ENCODE peak calls at places on chromosomes 11 and 22, in ten cellular contexts. One of them, this sample, is unnamed.

GRCh38 chr11:20197881-20198280 is 37.6 kb upstream of the DBX1 start:
- DNase-seq in iPS DF 6.9: no peak
- DNase-seq in amniotic stem cell: no peak
- DNase-seq in activated effector memory CD4-positive, alpha-beta T cell treated with Interleukin-2 at 50 U/mL for 16 hours: no peak
- DNase-seq in GM10248: no peak
- DNase-seq in stimulated activated CD4-positive, alpha-beta T cell treated with anti-CD3 and anti-CD28 coated beads, TNF-alpha, amount 100 ng/mL, for 4 hours: no peak
- DNase-seq in globus pallidus: no peak
- DNase-seq in IMR-90: no peak
- DNase-seq in activated naive CD8-positive, alpha-beta T cell treated with anti-CD3 and anti-CD28 coated beads, Interleukin-2, amount 50 U/mL, for 16 hours: no peak
- DNase-seq in amygdala: no peak
- DNase-seq in this sample: no peak

GRCh38 chr11:94958118-94958517 is 15.2 kb downstream of the CWC15 start:
- DNase-seq in iPS DF 6.9: no peak
- DNase-seq in amniotic stem cell: no peak
- DNase-seq in activated effector memory CD4-positive, alpha-beta T cell treated with Interleukin-2 at 50 U/mL for 16 hours: no peak
- DNase-seq in GM10248: no peak
- DNase-seq in stimulated activated CD4-positive, alpha-beta T cell treated with anti-CD3 and anti-CD28 coated beads, TNF-alpha, amount 100 ng/mL, for 4 hours: no peak
- DNase-seq in globus pallidus: no peak
- DNase-seq in IMR-90: peak; percentile 66
- DNase-seq in activated naive CD8-positive, alpha-beta T cell treated with anti-CD3 and anti-CD28 coated beads, Interleukin-2, amount 50 U/mL, for 16 hours: no peak
- DNase-seq in amygdala: no peak
- DNase-seq in this sample: peak; percentile 47

GRCh38 chr22:44384981-44385610 is 72.3 kb upstream of the SHISAL1 start:
- DNase-seq in iPS DF 6.9: no peak
- DNase-seq in amniotic stem cell: no peak
- DNase-seq in activated effector memory CD4-positive, alpha-beta T cell treated with Interleukin-2 at 50 U/mL for 16 hours: no peak
- DNase-seq in GM10248: no peak
- DNase-seq in stimulated activated CD4-positive, alpha-beta T cell treated with anti-CD3 and anti-CD28 coated beads, TNF-alpha, amount 100 ng/mL, for 4 hours: no peak
- DNase-seq in globus pallidus: no peak
- DNase-seq in IMR-90: no peak
- DNase-seq in activated naive CD8-positive, alpha-beta T cell treated with anti-CD3 and anti-CD28 coated beads, Interleukin-2, amount 50 U/mL, for 16 hours: no peak
- DNase-seq in amygdala: no peak
- DNase-seq in this sample: no peak

GRCh38 chr11:60946601-60947265 is 5.2 kb downstream of the SLC15A3 start:
- DNase-seq in iPS DF 6.9: no peak
- DNase-seq in amniotic stem cell: no peak
- DNase-seq in activated effector memory CD4-positive, alpha-beta T cell treated with Interleukin-2 at 50 U/mL for 16 hours: no peak
- DNase-seq in GM10248: no peak
- DNase-seq in stimulated activated CD4-positive, alpha-beta T cell treated with anti-CD3 and anti-CD28 coated beads, TNF-alpha, amount 100 ng/mL, for 4 hours: no peak
- DNase-seq in globus pallidus: no peak
- DNase-seq in IMR-90: no peak
- DNase-seq in activated naive CD8-positive, alpha-beta T cell treated with anti-CD3 and anti-CD28 coated beads, Interleukin-2, amount 50 U/mL, for 16 hours: no peak
- DNase-seq in amygdala: no peak
- DNase-seq in this sample: no peak

GRCh38 chr11:122317337-122317736 is 201.3 kb upstream of the BLID start:
- DNase-seq in iPS DF 6.9: no peak
- DNase-seq in amniotic stem cell: no peak
- DNase-seq in activated effector memory CD4-positive, alpha-beta T cell treated with Interleukin-2 at 50 U/mL for 16 hours: no peak
- DNase-seq in GM10248: no peak
- DNase-seq in stimulated activated CD4-positive, alpha-beta T cell treated with anti-CD3 and anti-CD28 coated beads, TNF-alpha, amount 100 ng/mL, for 4 hours: no peak
- DNase-seq in globus pallidus: no peak
- DNase-seq in IMR-90: peak; percentile 87
- DNase-seq in activated naive CD8-positive, alpha-beta T cell treated with anti-CD3 and anti-CD28 coated beads, Interleukin-2, amount 50 U/mL, for 16 hours: no peak
- DNase-seq in amygdala: no peak
- DNase-seq in this sample: peak; percentile 36

GRCh38 chr11:117281159-117281558 is 10.0 kb upstream of the BACE1-AS start:
- DNase-seq in iPS DF 6.9: no peak
- DNase-seq in amniotic stem cell: peak; percentile 52
- DNase-seq in activated effector memory CD4-positive, alpha-beta T cell treated with Interleukin-2 at 50 U/mL for 16 hours: no peak
- DNase-seq in GM10248: no peak
- DNase-seq in stimulated activated CD4-positive, alpha-beta T cell treated with anti-CD3 and anti-CD28 coated beads, TNF-alpha, amount 100 ng/mL, for 4 hours: no peak
- DNase-seq in globus pallidus: no peak
- DNase-seq in IMR-90: peak; percentile 99
- DNase-seq in activated naive CD8-positive, alpha-beta T cell treated with anti-CD3 and anti-CD28 coated beads, Interleukin-2, amount 50 U/mL, for 16 hours: no peak
- DNase-seq in amygdala: no peak
- DNase-seq in this sample: peak; percentile 94

GRCh38 chr11:35526370-35526792 is 965 bp upstream of the PAMR1 start:
- DNase-seq in iPS DF 6.9: no peak
- DNase-seq in amniotic stem cell: no peak
- DNase-seq in activated effector memory CD4-positive, alpha-beta T cell treated with Interleukin-2 at 50 U/mL for 16 hours: no peak
- DNase-seq in GM10248: no peak
- DNase-seq in stimulated activated CD4-positive, alpha-beta T cell treated with anti-CD3 and anti-CD28 coated beads, TNF-alpha, amount 100 ng/mL, for 4 hours: no peak
- DNase-seq in globus pallidus: no peak
- DNase-seq in IMR-90: peak; percentile 65
- DNase-seq in activated naive CD8-positive, alpha-beta T cell treated with anti-CD3 and anti-CD28 coated beads, Interleukin-2, amount 50 U/mL, for 16 hours: no peak
- DNase-seq in amygdala: no peak
- DNase-seq in this sample: peak; percentile 29

GRCh38 chr22:41780714-41781507 is 19.6 kb upstream of the CCDC134 start:
- DNase-seq in iPS DF 6.9: no peak
- DNase-seq in amniotic stem cell: no peak
- DNase-seq in activated effector memory CD4-positive, alpha-beta T cell treated with Interleukin-2 at 50 U/mL for 16 hours: peak; percentile 84
- DNase-seq in GM10248: peak; percentile 89
- DNase-seq in stimulated activated CD4-positive, alpha-beta T cell treated with anti-CD3 and anti-CD28 coated beads, TNF-alpha, amount 100 ng/mL, for 4 hours: peak; percentile 56
- DNase-seq in globus pallidus: no peak
- DNase-seq in IMR-90: peak; percentile 63
- DNase-seq in activated naive CD8-positive, alpha-beta T cell treated with anti-CD3 and anti-CD28 coated beads, Interleukin-2, amount 50 U/mL, for 16 hours: peak; percentile 74
- DNase-seq in amygdala: no peak
- DNase-seq in this sample: peak; percentile 8

GRCh38 chr22:38652858-38653257 is 3.3 kb downstream of the FAM227A start:
- DNase-seq in iPS DF 6.9: no peak
- DNase-seq in amniotic stem cell: no peak
- DNase-seq in activated effector memory CD4-positive, alpha-beta T cell treated with Interleukin-2 at 50 U/mL for 16 hours: no peak
- DNase-seq in GM10248: no peak
- DNase-seq in stimulated activated CD4-positive, alpha-beta T cell treated with anti-CD3 and anti-CD28 coated beads, TNF-alpha, amount 100 ng/mL, for 4 hours: no peak
- DNase-seq in globus pallidus: no peak
- DNase-seq in IMR-90: no peak
- DNase-seq in activated naive CD8-positive, alpha-beta T cell treated with anti-CD3 and anti-CD28 coated beads, Interleukin-2, amount 50 U/mL, for 16 hours: no peak
- DNase-seq in amygdala: no peak
- DNase-seq in this sample: no peak

GRCh38 chr22:32932176-32932575 is 126.0 kb downstream of the SYN3 start:
- DNase-seq in iPS DF 6.9: no peak
- DNase-seq in amniotic stem cell: no peak
- DNase-seq in activated effector memory CD4-positive, alpha-beta T cell treated with Interleukin-2 at 50 U/mL for 16 hours: no peak
- DNase-seq in GM10248: no peak
- DNase-seq in stimulated activated CD4-positive, alpha-beta T cell treated with anti-CD3 and anti-CD28 coated beads, TNF-alpha, amount 100 ng/mL, for 4 hours: no peak
- DNase-seq in globus pallidus: no peak
- DNase-seq in IMR-90: peak; percentile 56
- DNase-seq in activated naive CD8-positive, alpha-beta T cell treated with anti-CD3 and anti-CD28 coated beads, Interleukin-2, amount 50 U/mL, for 16 hours: no peak
- DNase-seq in amygdala: no peak
- DNase-seq in this sample: no peak

GRCh38 chr22:47001288-47001687 is 238.8 kb downstream of the TBC1D22A start:
- DNase-seq in iPS DF 6.9: no peak
- DNase-seq in amniotic stem cell: no peak
- DNase-seq in activated effector memory CD4-positive, alpha-beta T cell treated with Interleukin-2 at 50 U/mL for 16 hours: no peak
- DNase-seq in GM10248: peak; percentile 60
- DNase-seq in stimulated activated CD4-positive, alpha-beta T cell treated with anti-CD3 and anti-CD28 coated beads, TNF-alpha, amount 100 ng/mL, for 4 hours: no peak
- DNase-seq in globus pallidus: no peak
- DNase-seq in IMR-90: no peak
- DNase-seq in activated naive CD8-positive, alpha-beta T cell treated with anti-CD3 and anti-CD28 coated beads, Interleukin-2, amount 50 U/mL, for 16 hours: no peak
- DNase-seq in amygdala: no peak
- DNase-seq in this sample: no peak

GRCh38 chr22:23566716-23567475 is 13.2 kb downstream of the IGLL1 start:
- DNase-seq in iPS DF 6.9: no peak
- DNase-seq in amniotic stem cell: no peak
- DNase-seq in activated effector memory CD4-positive, alpha-beta T cell treated with Interleukin-2 at 50 U/mL for 16 hours: no peak
- DNase-seq in GM10248: peak; percentile 12
- DNase-seq in stimulated activated CD4-positive, alpha-beta T cell treated with anti-CD3 and anti-CD28 coated beads, TNF-alpha, amount 100 ng/mL, for 4 hours: no peak
- DNase-seq in globus pallidus: no peak
- DNase-seq in IMR-90: no peak
- DNase-seq in activated naive CD8-positive, alpha-beta T cell treated with anti-CD3 and anti-CD28 coated beads, Interleukin-2, amount 50 U/mL, for 16 hours: no peak
- DNase-seq in amygdala: no peak
- DNase-seq in this sample: no peak

GRCh38 chr11:61507012-61507768 is 1.4 kb upstream of the LRRC10B start:
- DNase-seq in iPS DF 6.9: no peak
- DNase-seq in amniotic stem cell: no peak
- DNase-seq in activated effector memory CD4-positive, alpha-beta T cell treated with Interleukin-2 at 50 U/mL for 16 hours: no peak
- DNase-seq in GM10248: no peak
- DNase-seq in stimulated activated CD4-positive, alpha-beta T cell treated with anti-CD3 and anti-CD28 coated beads, TNF-alpha, amount 100 ng/mL, for 4 hours: no peak
- DNase-seq in globus pallidus: no peak
- DNase-seq in IMR-90: no peak
- DNase-seq in activated naive CD8-positive, alpha-beta T cell treated with anti-CD3 and anti-CD28 coated beads, Interleukin-2, amount 50 U/mL, for 16 hours: no peak
- DNase-seq in amygdala: no peak
- DNase-seq in this sample: no peak

GRCh38 chr11:123195182-123196059 is at the start of gene CLMP:
- DNase-seq in iPS DF 6.9: no peak
- DNase-seq in amniotic stem cell: peak; percentile 32
- DNase-seq in activated effector memory CD4-positive, alpha-beta T cell treated with Interleukin-2 at 50 U/mL for 16 hours: no peak
- DNase-seq in GM10248: no peak
- DNase-seq in stimulated activated CD4-positive, alpha-beta T cell treated with anti-CD3 and anti-CD28 coated beads, TNF-alpha, amount 100 ng/mL, for 4 hours: no peak
- DNase-seq in globus pallidus: no peak
- DNase-seq in IMR-90: peak; percentile 82
- DNase-seq in activated naive CD8-positive, alpha-beta T cell treated with anti-CD3 and anti-CD28 coated beads, Interleukin-2, amount 50 U/mL, for 16 hours: no peak
- DNase-seq in amygdala: no peak
- DNase-seq in this sample: peak; percentile 69

GRCh38 chr22:24937114-24937513 is 9.4 kb downstream of the LHFPL7 start:
- DNase-seq in iPS DF 6.9: no peak
- DNase-seq in amniotic stem cell: no peak
- DNase-seq in activated effector memory CD4-positive, alpha-beta T cell treated with Interleukin-2 at 50 U/mL for 16 hours: no peak
- DNase-seq in GM10248: no peak
- DNase-seq in stimulated activated CD4-positive, alpha-beta T cell treated with anti-CD3 and anti-CD28 coated beads, TNF-alpha, amount 100 ng/mL, for 4 hours: no peak
- DNase-seq in globus pallidus: no peak
- DNase-seq in IMR-90: no peak
- DNase-seq in activated naive CD8-positive, alpha-beta T cell treated with anti-CD3 and anti-CD28 coated beads, Interleukin-2, amount 50 U/mL, for 16 hours: no peak
- DNase-seq in amygdala: no peak
- DNase-seq in this sample: peak; percentile 20

GRCh38 chr22:31488988-31489617 is 539 bp downstream of the EIF4ENIF1 start:
- DNase-seq in iPS DF 6.9: no peak
- DNase-seq in amniotic stem cell: no peak
- DNase-seq in activated effector memory CD4-positive, alpha-beta T cell treated with Interleukin-2 at 50 U/mL for 16 hours: peak; percentile 22
- DNase-seq in GM10248: peak; percentile 44
- DNase-seq in stimulated activated CD4-positive, alpha-beta T cell treated with anti-CD3 and anti-CD28 coated beads, TNF-alpha, amount 100 ng/mL, for 4 hours: no peak
- DNase-seq in globus pallidus: peak; percentile 2
- DNase-seq in IMR-90: peak; percentile 7
- DNase-seq in activated naive CD8-positive, alpha-beta T cell treated with anti-CD3 and anti-CD28 coated beads, Interleukin-2, amount 50 U/mL, for 16 hours: no peak
- DNase-seq in amygdala: no peak
- DNase-seq in this sample: peak; percentile 22

GRCh38 chr11:66183581-66184048 is 84.8 kb upstream of the RAB1B start:
- DNase-seq in iPS DF 6.9: no peak
- DNase-seq in amniotic stem cell: no peak
- DNase-seq in activated effector memory CD4-positive, alpha-beta T cell treated with Interleukin-2 at 50 U/mL for 16 hours: no peak
- DNase-seq in GM10248: no peak
- DNase-seq in stimulated activated CD4-positive, alpha-beta T cell treated with anti-CD3 and anti-CD28 coated beads, TNF-alpha, amount 100 ng/mL, for 4 hours: no peak
- DNase-seq in globus pallidus: peak; percentile 19
- DNase-seq in IMR-90: no peak
- DNase-seq in activated naive CD8-positive, alpha-beta T cell treated with anti-CD3 and anti-CD28 coated beads, Interleukin-2, amount 50 U/mL, for 16 hours: no peak
- DNase-seq in amygdala: no peak
- DNase-seq in this sample: no peak

GRCh38 chr11:65295001-65295400 is 19.7 kb upstream of the CDC42EP2 start:
- DNase-seq in iPS DF 6.9: no peak
- DNase-seq in amniotic stem cell: no peak
- DNase-seq in activated effector memory CD4-positive, alpha-beta T cell treated with Interleukin-2 at 50 U/mL for 16 hours: no peak
- DNase-seq in GM10248: no peak
- DNase-seq in stimulated activated CD4-positive, alpha-beta T cell treated with anti-CD3 and anti-CD28 coated beads, TNF-alpha, amount 100 ng/mL, for 4 hours: no peak
- DNase-seq in globus pallidus: no peak
- DNase-seq in IMR-90: no peak
- DNase-seq in activated naive CD8-positive, alpha-beta T cell treated with anti-CD3 and anti-CD28 coated beads, Interleukin-2, amount 50 U/mL, for 16 hours: no peak
- DNase-seq in amygdala: no peak
- DNase-seq in this sample: no peak

GRCh38 chr11:22599458-22599857 is 26.2 kb downstream of the FANCF start:
- DNase-seq in iPS DF 6.9: no peak
- DNase-seq in amniotic stem cell: no peak
- DNase-seq in activated effector memory CD4-positive, alpha-beta T cell treated with Interleukin-2 at 50 U/mL for 16 hours: no peak
- DNase-seq in GM10248: no peak
- DNase-seq in stimulated activated CD4-positive, alpha-beta T cell treated with anti-CD3 and anti-CD28 coated beads, TNF-alpha, amount 100 ng/mL, for 4 hours: no peak
- DNase-seq in globus pallidus: no peak
- DNase-seq in IMR-90: no peak
- DNase-seq in activated naive CD8-positive, alpha-beta T cell treated with anti-CD3 and anti-CD28 coated beads, Interleukin-2, amount 50 U/mL, for 16 hours: no peak
- DNase-seq in amygdala: no peak
- DNase-seq in this sample: no peak

GRCh38 chr11:9053631-9054030 is 37.8 kb downstream of the SCUBE2 start:
- DNase-seq in iPS DF 6.9: no peak
- DNase-seq in amniotic stem cell: no peak
- DNase-seq in activated effector memory CD4-positive, alpha-beta T cell treated with Interleukin-2 at 50 U/mL for 16 hours: no peak
- DNase-seq in GM10248: no peak
- DNase-seq in stimulated activated CD4-positive, alpha-beta T cell treated with anti-CD3 and anti-CD28 coated beads, TNF-alpha, amount 100 ng/mL, for 4 hours: no peak
- DNase-seq in globus pallidus: peak; percentile 19
- DNase-seq in IMR-90: peak; percentile 73
- DNase-seq in activated naive CD8-positive, alpha-beta T cell treated with anti-CD3 and anti-CD28 coated beads, Interleukin-2, amount 50 U/mL, for 16 hours: no peak
- DNase-seq in amygdala: no peak
- DNase-seq in this sample: no peak

GRCh38 chr11:102622258-102622657 is 2.9 kb downstream of the MMP20 start:
- DNase-seq in iPS DF 6.9: no peak
- DNase-seq in amniotic stem cell: no peak
- DNase-seq in activated effector memory CD4-positive, alpha-beta T cell treated with Interleukin-2 at 50 U/mL for 16 hours: no peak
- DNase-seq in GM10248: no peak
- DNase-seq in stimulated activated CD4-positive, alpha-beta T cell treated with anti-CD3 and anti-CD28 coated beads, TNF-alpha, amount 100 ng/mL, for 4 hours: no peak
- DNase-seq in globus pallidus: no peak
- DNase-seq in IMR-90: no peak
- DNase-seq in activated naive CD8-positive, alpha-beta T cell treated with anti-CD3 and anti-CD28 coated beads, Interleukin-2, amount 50 U/mL, for 16 hours: no peak
- DNase-seq in amygdala: no peak
- DNase-seq in this sample: no peak

GRCh38 chr11:33997473-33998347 is 53.8 kb upstream of the CAPRIN1 start:
- DNase-seq in iPS DF 6.9: no peak
- DNase-seq in amniotic stem cell: no peak
- DNase-seq in activated effector memory CD4-positive, alpha-beta T cell treated with Interleukin-2 at 50 U/mL for 16 hours: no peak
- DNase-seq in GM10248: no peak
- DNase-seq in stimulated activated CD4-positive, alpha-beta T cell treated with anti-CD3 and anti-CD28 coated beads, TNF-alpha, amount 100 ng/mL, for 4 hours: no peak
- DNase-seq in globus pallidus: peak; percentile 67
- DNase-seq in IMR-90: no peak
- DNase-seq in activated naive CD8-positive, alpha-beta T cell treated with anti-CD3 and anti-CD28 coated beads, Interleukin-2, amount 50 U/mL, for 16 hours: no peak
- DNase-seq in amygdala: peak; percentile 1
- DNase-seq in this sample: no peak

This sample was measured in astrocyte of the spinal cord.